ENCODE peak calls at places on chromosomes 13 and 19, in eight cellular contexts. B is astrocyte, R is mammary epithelial cell, H is cardiac muscle cell, G is HCT116, A is heart right ventricle, J is upper lobe of right lung, L is SK-N-SH. O is an unnamed sample.

GRCh38 chr13:50969691-50970090 is 60.1 kb downstream of the RNASEH2B start:
- DNase-seq in B (no peak), G (no peak), H (peak; percentile 34), A (no peak), R (peak; percentile 16), J (no peak), L (no peak), O (no peak)

GRCh38 chr13:59963383-59963782 is 200.3 kb downstream of the DIAPH3 start:
- DNase-seq in J (no peak), A (no peak), R (no peak), H (no peak), L (no peak), G (no peak), B (no peak), O (no peak)

GRCh38 chr19:47663435-47663910 is 49.7 kb upstream of the EHD2 start:
- DNase-seq in A (no peak), J (no peak), G (no peak), H (peak; percentile 89), L (no peak), R (peak; percentile 92), B (peak; percentile 99), O (peak; percentile 60)

GRCh38 chr19:47124937-47125668 is 5.5 kb upstream of the SAE1 start:
- DNase-seq in J (no peak), G (peak; percentile 85), R (peak; percentile 55), L (peak; percentile 73), B (peak; percentile 61), A (no peak), H (peak; percentile 82), O (peak; percentile 55)

GRCh38 chr19:7894612-7895309 is 6.5 kb downstream of the LRRC8E start:
- DNase-seq in G (no peak), R (no peak), A (no peak), H (no peak), L (no peak), B (no peak), J (peak; percentile 83), O (peak; percentile 50)

GRCh38 chr13:99339736-99340392 is 32.7 kb upstream of the GPR183 start:
- DNase-seq in R (no peak), H (peak; percentile 62), J (no peak), L (no peak), B (peak; percentile 33), A (no peak), G (no peak), O (no peak)

GRCh38 chr13:74325106-74325505 is 190.9 kb upstream of the KLF12 start:
- DNase-seq in H (peak; percentile 88), L (peak; percentile 39), R (peak; percentile 31), J (no peak), A (peak; percentile 35), B (peak; percentile 77), G (no peak), O (no peak)

GRCh38 chr13:110340812-110341444 is 33.8 kb downstream of the COL4A2 start:
- DNase-seq in G (no peak), R (peak; percentile 53), J (peak; percentile 76), A (peak; percentile 91), B (peak; percentile 84), H (peak; percentile 85), L (no peak), O (no peak)

GRCh38 chr19:39599116-39599515 is 3.2 kb upstream of the LGALS13 start:
- DNase-seq in R (peak; percentile 23), J (no peak), G (no peak), B (peak; percentile 8), L (no peak), H (peak; percentile 42), A (peak; percentile 13), O (peak; percentile 16)

GRCh38 chr13:98892077-98892476 is 85.8 kb downstream of the DOCK9 start:
- DNase-seq in B (no peak), R (no peak), A (no peak), L (no peak), J (no peak), H (no peak), G (no peak), O (no peak)

GRCh38 chr19:10713317-10713716 is 4.6 kb upstream of the DNM2 start:
- DNase-seq in B (no peak), G (no peak), H (no peak), L (no peak), J (no peak), R (no peak), A (no peak), O (no peak)

GRCh38 chr13:101384929-101385328 is 31.4 kb downstream of the NALCN start:
- DNase-seq in G (no peak), J (no peak), R (no peak), H (no peak), B (no peak), A (no peak), L (no peak), O (no peak)
- TF ChIP-seq CTCF in G (no peak), J (no peak), R (no peak), H (no peak), B (no peak), A (no peak), L (no peak), O (no peak)

GRCh38 chr13:73171242-73171641 is 112.4 kb downstream of the KLF5 start:
- DNase-seq in R (peak; percentile 62), B (no peak), A (no peak), H (no peak), J (no peak), L (no peak), G (no peak), O (no peak)

GRCh38 chr13:73168993-73169401 is 110.2 kb downstream of the KLF5 start:
- DNase-seq in G (no peak), A (no peak), H (no peak), R (peak; percentile 94), L (no peak), J (no peak), B (peak; percentile 80), O (peak; percentile 17)

GRCh38 chr13:73171926-73172325 is 113.1 kb downstream of the KLF5 start:
- DNase-seq in G (no peak), J (no peak), A (no peak), L (no peak), H (peak; percentile 84), R (peak; percentile 51), B (peak; percentile 37), O (no peak)

GRCh38 chr13:73168226-73168992 is 109.6 kb downstream of the KLF5 start:
- DNase-seq in R (peak; percentile 79), L (no peak), J (no peak), A (no peak), B (peak; percentile 70), H (peak; percentile 25), G (no peak), O (no peak)

DNA sequence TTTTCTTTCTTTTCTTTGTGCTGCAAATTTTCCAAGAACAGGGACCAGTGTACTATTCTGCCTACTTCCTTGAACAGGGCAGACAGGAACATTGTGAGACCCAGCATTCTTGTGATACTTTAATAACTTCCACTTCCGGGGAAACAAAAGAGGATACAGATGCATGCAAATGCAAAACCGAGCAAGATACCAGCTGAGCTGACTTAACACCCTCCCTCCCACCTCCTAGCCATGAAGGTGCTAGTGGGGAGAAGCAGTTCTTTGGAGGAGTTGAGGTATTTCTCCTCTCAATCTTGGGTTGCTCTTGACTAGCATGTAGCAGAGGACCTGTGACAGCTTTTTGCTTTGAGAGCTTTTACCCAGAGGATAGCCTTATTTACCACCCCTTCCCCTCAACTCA is 111.2 kb downstream of the KLF5 start:
- DNase-seq in A (no peak), J (no peak), L (no peak), H (no peak), B (no peak), R (no peak), G (no peak), O (no peak)
- H3K27ac ChIP-seq in A (no peak overlapping the region), J (no peak overlapping the region), L (no peak overlapping the region), H (no peak overlapping the region), B (no peak overlapping the region), R (peak overlapping the region; percentile 98), G (no peak overlapping the region), O (no peak overlapping the region)

GRCh38 chr13:48975101-48975925 is at the start of gene FNDC3A:
- DNase-seq in J (peak; percentile 92), B (peak; percentile 61), A (peak; percentile 23), G (peak; percentile 29), R (peak; percentile 54), H (peak; percentile 84), L (peak; percentile 94), O (peak; percentile 73)

GRCh38 chr13:48973845-48974431 is 1.8 kb upstream of the FNDC3A start:
- DNase-seq in L (no peak), R (no peak), B (no peak), H (no peak), J (no peak), G (no peak), A (no peak), O (no peak)

GRCh38 chr13:48976677-48977625 is 1.2 kb downstream of the FNDC3A start:
- DNase-seq in G (no peak), J (no peak), R (no peak), A (no peak), B (peak; percentile 39), L (no peak), H (no peak), O (no peak)

GRCh38 chr13:48977973-48978372 is 2.3 kb downstream of the FNDC3A start:
- DNase-seq in G (no peak), H (no peak), B (peak; percentile 56), R (peak; percentile 8), L (no peak), J (no peak), A (no peak), O (peak; percentile 22)

GRCh38 chr13:48975926-48976676 is 389 bp downstream of the FNDC3A start:
- DNase-seq in A (peak; percentile 81), B (peak; percentile 62), H (peak; percentile 84), G (peak; percentile 52), R (peak; percentile 84), L (peak; percentile 87), J (peak; percentile 93), O (peak; percentile 71)
- TF ChIP-seq CTCF in A (no peak), B (no peak), H (no peak), G (no peak), R (no peak), L (no peak), J (no peak), O (no peak)

DNA sequence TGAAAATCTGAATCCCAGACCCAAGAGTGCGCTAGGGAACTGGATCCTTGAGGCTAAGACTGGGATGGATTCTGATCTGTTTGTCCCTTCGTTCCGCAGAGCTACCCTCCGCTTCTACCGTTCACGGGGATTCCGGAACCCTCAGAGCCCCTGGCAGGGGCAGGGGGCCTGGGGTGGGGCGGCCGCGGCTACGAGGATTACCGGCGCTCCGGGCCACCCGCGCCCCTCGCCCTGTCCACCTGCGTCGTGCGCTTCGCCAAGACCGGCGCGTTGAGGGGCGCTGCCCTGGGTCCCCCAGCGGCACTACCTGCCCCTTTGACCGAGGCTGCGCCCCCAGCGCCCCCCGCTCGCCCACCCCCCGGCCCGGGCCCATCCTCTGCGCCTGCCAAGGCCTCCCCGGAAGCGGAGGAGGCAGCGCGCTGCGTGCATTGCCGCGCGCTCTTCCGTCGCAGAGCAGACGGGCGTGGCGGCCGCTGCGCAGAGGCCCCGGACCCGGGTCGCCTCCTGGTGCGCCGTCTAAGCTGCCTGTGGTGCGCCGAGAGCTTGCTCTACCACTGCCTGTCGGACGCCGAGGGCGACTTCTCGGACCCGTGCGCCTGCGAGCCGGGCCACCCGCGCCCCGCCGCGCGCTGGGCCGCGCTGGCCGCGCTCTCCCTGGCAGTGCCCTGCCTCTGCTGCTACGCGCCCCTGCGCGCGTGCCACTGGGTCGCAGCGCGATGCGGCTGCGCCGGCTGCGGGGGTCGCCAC is 7.1 kb downstream of the SPRED3 start:
- DNase-seq in R (no peak), J (no peak), G (no peak), H (no peak), A (no peak), B (no peak), L (no peak), O (no peak)
- H3K27ac ChIP-seq in R (no peak overlapping the region), J (no peak overlapping the region), G (no peak overlapping the region), H (no peak overlapping the region), A (no peak overlapping the region), B (no peak overlapping the region), L (no peak overlapping the region), O (no peak overlapping the region)

O was measured in RWPE1.